ENCODE peak calls at places on chromosomes 5 and 9, in seven cellular contexts. I is K562, P is MM.1S, H is neuronal stem cell, Q is hepatocyte, X is neural progenitor cell, V is IMR-90. N is an unnamed sample.

GRCh38 chr5:113371788-113372196 is 63.0 kb downstream of the TSSK1B start:
- DNase-seq in I (no peak), Q (no peak), V (no peak), X (no peak), P (no peak), H (no peak), N (no peak)

GRCh38 chr9:14205463-14205862 is 108.5 kb downstream of the NFIB start:
- DNase-seq in Q (no peak), H (no peak), P (no peak), X (no peak), I (no peak), V (peak; percentile 82), N (peak; percentile 23)

GRCh38 chr9:112894699-112895098 is 4.0 kb upstream of the SLC46A2 start:
- DNase-seq in P (no peak), V (no peak), X (no peak), I (no peak), H (no peak), Q (no peak), N (no peak)

GRCh38 chr5:149134778-149135169 is 6.5 kb upstream of the ABLIM3 start:
- DNase-seq in H (no peak), P (no peak), Q (no peak), I (no peak), X (no peak), V (no peak), N (no peak)

GRCh38 chr5:121285861-121286527 is 565.7 kb upstream of the FTMT start:
- DNase-seq in V (peak; percentile 38), H (no peak), P (no peak), I (no peak), X (no peak), Q (no peak), N (no peak)

GRCh38 chr5:116075117-116075910 is 9.5 kb upstream of the COMMD10 start:
- DNase-seq in I (peak; percentile 49), Q (no peak), X (no peak), H (no peak), V (no peak), P (no peak), N (no peak)

GRCh38 chr9:21906213-21906612 is 88.0 kb downstream of the CDKN2A start:
- DNase-seq in Q (no peak), X (no peak), H (no peak), P (no peak), V (no peak), I (no peak), N (no peak)

GRCh38 chr5:168931638-168932345 is 352.6 kb upstream of the PANK3 start:
- DNase-seq in H (no peak), I (no peak), Q (peak; percentile 36), X (no peak), V (no peak), P (no peak), N (no peak)

GRCh38 chr9:5651246-5651645 is 22.3 kb downstream of the RIC1 start:
- DNase-seq in X (no peak), I (no peak), H (no peak), P (no peak), V (no peak), Q (no peak), N (no peak)

GRCh38 chr5:56327810-56328209 is 94.7 kb upstream of the ANKRD55 start:
- DNase-seq in P (no peak), X (no peak), Q (no peak), H (no peak), I (no peak), V (no peak), N (no peak)

GRCh38 chr5:113273949-113274348 is 160.8 kb downstream of the TSSK1B start:
- DNase-seq in P (no peak), I (no peak), Q (no peak), V (no peak), X (no peak), H (no peak), N (no peak)

GRCh38 chr5:10542151-10542550 is 21.7 kb upstream of the ANKRD33B start:
- DNase-seq in P (no peak), V (no peak), Q (no peak), H (no peak), I (no peak), X (no peak), N (no peak)

GRCh38 chr5:172582940-172583339 is 58.1 kb upstream of the NEURL1B start:
- DNase-seq in X (no peak), Q (no peak), V (no peak), P (no peak), I (no peak), H (no peak), N (no peak)

GRCh38 chr9:38047301-38048251 is 21.5 kb downstream of the SHB start:
- DNase-seq in V (peak; percentile 95), I (peak; percentile 73), H (no peak), P (no peak), Q (peak; percentile 80), X (peak; percentile 68), N (peak; percentile 90)

GRCh38 chr5:132425009-132425937 is 55.8 kb downstream of the SLC22A5 start:
- DNase-seq in V (peak; percentile 95), X (no peak), Q (peak; percentile 10), I (peak; percentile 70), H (no peak), P (peak; percentile 88), N (no peak)

GRCh38 chr5:139675825-139676224 is 27.7 kb downstream of the CXXC5 start:
- DNase-seq in P (no peak), X (no peak), Q (no peak), H (no peak), I (no peak), V (no peak), N (no peak)

GRCh38 chr9:136759436-136760325 is 1.6 kb upstream of the LCN8 start:
- DNase-seq in V (no peak), I (no peak), P (no peak), X (no peak), H (no peak), Q (no peak), N (no peak)

GRCh38 chr5:9045946-9046345 is 499.9 kb downstream of the SEMA5A start:
- DNase-seq in P (no peak), V (no peak), H (no peak), I (no peak), X (no peak), Q (no peak), N (no peak)

GRCh38 chr5:22238047-22238446 is 615.1 kb downstream of the CDH12 start:
- DNase-seq in I (no peak), X (no peak), V (no peak), P (no peak), H (no peak), Q (no peak), N (no peak)

GRCh38 chr9:131575121-131575640 is 29.9 kb downstream of the PRRT1B start:
- DNase-seq in V (no peak), I (no peak), Q (no peak), P (no peak), H (no peak), X (no peak), N (no peak)

GRCh38 chr5:149325166-149325735 is 20.0 kb upstream of the GRPEL2 start:
- DNase-seq in I (no peak), H (no peak), V (peak; percentile 38), Q (no peak), X (no peak), P (no peak), N (peak; percentile 67)

GRCh38 chr9:36867672-36868471 is 166.2 kb downstream of the PAX5 start:
- DNase-seq in X (no peak), P (no peak), V (no peak), I (no peak), H (no peak), Q (peak; percentile 76), N (no peak)

GRCh38 chr9:83240671-83241070 is 177.7 kb upstream of the RASEF start:
- DNase-seq in I (no peak), X (no peak), P (no peak), H (no peak), V (no peak), Q (no peak), N (no peak)

GRCh38 chr5:107661038-107661649 is 9.6 kb downstream of the EFNA5 start:
- DNase-seq in V (no peak), I (no peak), X (peak; percentile 89), H (peak; percentile 71), P (peak; percentile 68), Q (no peak), N (no peak)

GRCh38 chr9:109771796-109772525 is 8.0 kb upstream of the PALM2AKAP2 start:
- DNase-seq in Q (peak; percentile 37), H (no peak), P (no peak), X (no peak), I (no peak), V (peak; percentile 64), N (no peak)

GRCh38 chr5:90534922-90535321 is 5.5 kb upstream of the LYSMD3 start:
- DNase-seq in I (no peak), H (no peak), P (no peak), Q (no peak), X (no peak), V (no peak), N (no peak)
- H3K27me3 ChIP-seq in I (no peaks in the 10 kb centered on the region), H (no peaks in the 10 kb centered on the region), P (no peaks in the 10 kb centered on the region), Q (no peaks in the 10 kb centered on the region), X (no peaks in the 10 kb centered on the region), V (peaks cover 7% of the 10 kb centered on the region), N (peaks cover 4% of the 10 kb centered on the region)

GRCh38 chr9:127158995-127159801 is 36.8 kb upstream of the ANGPTL2 start:
- DNase-seq in I (peak; percentile 37), P (no peak), V (peak; percentile 92), H (peak; percentile 21), X (peak; percentile 70), Q (peak; percentile 82), N (no peak)

GRCh38 chr9:127155314-127155713 is 32.9 kb upstream of the ANGPTL2 start:
- DNase-seq in Q (no peak), V (no peak), X (no peak), I (no peak), P (no peak), H (no peak), N (no peak)

GRCh38 chr9:127154003-127154389 is 31.6 kb upstream of the ANGPTL2 start:
- DNase-seq in I (no peak), P (no peak), X (no peak), V (no peak), Q (no peak), H (no peak), N (no peak)

GRCh38 chr9:127153484-127153883 is 31.0 kb upstream of the ANGPTL2 start:
- DNase-seq in V (no peak), I (no peak), H (no peak), P (no peak), Q (no peak), X (no peak), N (no peak)

GRCh38 chr9:127154390-127155191 is 32.2 kb upstream of the ANGPTL2 start:
- DNase-seq in V (peak; percentile 35), X (no peak), H (no peak), Q (no peak), I (no peak), P (peak; percentile 42), N (no peak)
- H3K4me2 ChIP-seq in V (no peak overlapping the region), X (no peak overlapping the region), H (no peak overlapping the region), Q (no peak overlapping the region), I (no peak overlapping the region), P (peak overlapping the region; percentile 62), N (no peak overlapping the region)

GRCh38 chr5:134149571-134150303 is 27.0 kb downstream of the SKP1 start:
- DNase-seq in H (no peak), X (no peak), V (peak; percentile 33), I (no peak), P (no peak), Q (no peak), N (no peak)
- H3K36me3 ChIP-seq in H (peaks cover 36% of the 10 kb centered on the region), X (no peaks in the 10 kb centered on the region), V (peaks cover 38% of the 10 kb centered on the region), I (peaks cover 93% of the 10 kb centered on the region), P (peaks cover 14% of the 10 kb centered on the region), Q (no peaks in the 10 kb centered on the region), N (peaks cover 28% of the 10 kb centered on the region)

DNA sequence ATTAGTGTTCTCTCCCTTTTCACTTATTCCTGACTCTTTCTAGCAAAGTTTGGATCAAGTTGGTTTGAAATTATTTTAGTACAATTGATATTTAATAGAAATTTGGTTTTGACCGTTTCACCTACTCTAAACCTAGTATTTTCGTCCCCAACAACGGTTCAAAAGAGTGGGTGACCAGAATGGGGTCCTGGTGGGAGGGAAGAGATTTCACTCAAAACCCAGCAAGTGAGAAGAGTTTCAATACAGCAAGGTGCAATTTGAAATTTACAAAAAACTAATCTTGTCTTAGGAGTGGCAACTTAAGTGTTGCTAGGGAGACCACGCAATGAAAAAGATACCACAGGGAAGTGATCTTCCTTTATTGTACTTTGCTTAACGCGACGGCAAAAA is 28.5 kb downstream of the NR2F1 start:
- DNase-seq in H (no peak), Q (no peak), I (no peak), V (no peak), P (no peak), X (no peak), N (no peak)
- H3K27me3 ChIP-seq in H (peaks cover 46% of the 10 kb centered on the region), Q (peaks cover 97% of the 10 kb centered on the region), I (peaks cover 3% of the 10 kb centered on the region), V (peaks cover 18% of the 10 kb centered on the region), P (peaks cover 9% of the 10 kb centered on the region), X (peaks cover 100% of the 10 kb centered on the region), N (peaks cover 63% of the 10 kb centered on the region)